ENCODE peak calls at places on chromosome 16, in five cellular contexts. D is CD8-positive, alpha-beta T cell; G is nephron progenitor cell; E is Peyer's patch; F is progenitor cell of endocrine pancreas. U is an unnamed sample.

GRCh38 chr16:27033281-27033680 is 33.4 kb upstream of the C16orf82 start:
- DNase-seq in E (no peak), F (no peak), D (no peak), G (no peak), U (no peak)

GRCh38 chr16:648071-648785 is 937 bp upstream of the WDR90 start:
- DNase-seq in G (no peak), F (no peak), E (peak), D (no peak), U (no peak)

GRCh38 chr16:17345043-17345442 is 125.7 kb downstream of the XYLT1 start:
- DNase-seq in F (no peak), G (no peak), E (no peak), D (no peak), U (no peak)

GRCh38 chr16:1159325-1159972 is 6.5 kb downstream of the CACNA1H start:
- DNase-seq in D (no peak), F (no peak), E (no peak), G (peak), U (no peak)

GRCh38 chr16:88433632-88434352 is 19.3 kb upstream of the ZFPM1 start:
- DNase-seq in G (no peak), D (no peak), F (no peak), E (no peak), U (no peak)

GRCh38 chr16:33877-34707 is 19.3 kb downstream of the POLR3K start:
- DNase-seq in D (no peak), F (no peak), G (no peak), E (no peak), U (no peak)

GRCh38 chr16:349211-349610 is 3.3 kb downstream of the AXIN1 start:
- DNase-seq in G (no peak), F (no peak), E (no peak), D (no peak), U (no peak)

GRCh38 chr16:31223044-31223443 is 6.1 kb upstream of the PYDC1 start:
- DNase-seq in F (no peak), E (no peak), G (no peak), D (no peak), U (no peak)

GRCh38 chr16:80081851-80082250 is 458.9 kb upstream of the DYNLRB2 start:
- DNase-seq in D (no peak), E (no peak), F (no peak), G (no peak), U (no peak)

GRCh38 chr16:81485824-81486554 is 41.4 kb downstream of the CMIP start:
- DNase-seq in E (no peak), F (no peak), D (no peak), G (no peak), U (no peak)

GRCh38 chr16:19377864-19378263 is 39.8 kb upstream of the TMC5 start:
- DNase-seq in F (no peak), D (no peak), G (no peak), E (no peak), U (no peak)

GRCh38 chr16:14399397-14400284 is 230.4 kb downstream of the PARN start:
- DNase-seq in F (no peak), G (peak), D (no peak), E (no peak), U (no peak)

GRCh38 chr16:48194828-48195566 is 39.2 kb upstream of the ABCC12 start:
- DNase-seq in E (no peak), G (no peak), D (no peak), F (no peak), U (no peak)

GRCh38 chr16:13095061-13095460 is 193.7 kb downstream of the SHISA9 start:
- DNase-seq in E (no peak), D (no peak), G (no peak), F (no peak), U (no peak)

GRCh38 chr16:88540346-88540977 is 29.7 kb upstream of the ZC3H18 start:
- DNase-seq in G (no peak), F (no peak), E (no peak), D (no peak), U (no peak)

GRCh38 chr16:16861546-16861945 is 482.6 kb downstream of the NPIPA7 start:
- DNase-seq in G (peak), F (peak), E (peak), D (peak), U (peak)

GRCh38 chr16:74700206-74701040 is at the start of gene MLKL:
- DNase-seq in D (peak), E (peak), G (no peak), F (no peak), U (no peak)

GRCh38 chr16:69535123-69536050 is 30.4 kb upstream of the NFAT5 start:
- DNase-seq in E (no peak), D (no peak), F (no peak), G (no peak), U (no peak)

GRCh38 chr16:19432429-19432828 is 14.7 kb downstream of the TMC5 start:
- DNase-seq in F (no peak), E (no peak), G (no peak), D (no peak), U (no peak)

GRCh38 chr16:11255737-11256656 is at the start of gene SOCS1:
- DNase-seq in E (peak), G (peak), F (peak), D (peak), U (peak)

GRCh38 chr16:57801856-57802634 is at the start of gene KIFC3:
- DNase-seq in F (peak), E (peak), D (peak), G (peak), U (peak)

GRCh38 chr16:57045694-57046381 is 46.5 kb upstream of the CPNE2 start:
- DNase-seq in D (peak), G (peak), E (peak), F (peak), U (peak)

GRCh38 chr16:82649766-82650165 is 23.0 kb downstream of the CDH13 start:
- DNase-seq in F (no peak), D (no peak), G (no peak), E (no peak), U (no peak)

GRCh38 chr16:88469615-88470395 is 16.7 kb downstream of the ZFPM1 start:
- DNase-seq in D (no peak), G (no peak), F (no peak), E (peak), U (no peak)

GRCh38 chr16:30961384-30961783 is 3.8 kb downstream of the SETD1A start:
- DNase-seq in D (no peak), E (no peak), G (no peak), F (no peak), U (no peak)

GRCh38 chr16:89700649-89701424 is 668 bp downstream of the SPATA2L start:
- DNase-seq in G (peak), F (no peak), D (peak), E (peak), U (no peak)

GRCh38 chr16:20774703-20775362 is 11.0 kb downstream of the ACSM3 start:
- DNase-seq in E (peak), D (peak), F (peak), G (peak), U (peak)

GRCh38 chr16:46830417-46830901 is 521 bp downstream of the C16orf87 start:
- DNase-seq in G (no peak), E (peak), D (peak), F (no peak), U (no peak)

GRCh38 chr16:57422026-57422944 is 17.7 kb downstream of the CCL17 start:
- DNase-seq in F (no peak), D (no peak), E (no peak), G (peak), U (peak)

GRCh38 chr16:55515110-55515509 is 6.2 kb downstream of the LPCAT2 start:
- DNase-seq in G (no peak), E (no peak), F (no peak), D (no peak), U (no peak)

GRCh38 chr16:56362057-56362655 is 63.2 kb downstream of the AMFR start:
- DNase-seq in F (no peak), E (no peak), D (no peak), G (no peak), U (no peak)

GRCh38 chr16:68298907-68299515 is 11.7 kb downstream of the SLC7A6OS start:
- DNase-seq in E (no peak), G (no peak), F (no peak), D (no peak), U (no peak)

GRCh38 chr16:56294599-56294998 is 103.3 kb downstream of the GNAO1 start:
- DNase-seq in F (no peak), E (no peak), G (no peak), D (no peak), U (no peak)

GRCh38 chr16:68778551-68779231 is 41.6 kb downstream of the CDH1 start:
- DNase-seq in G (no peak), F (no peak), E (no peak), D (no peak), U (no peak)

GRCh38 chr16:82082543-82083244 is 47.6 kb downstream of the HSD17B2 start:
- DNase-seq in D (no peak), E (no peak), G (no peak), F (no peak), U (no peak)

GRCh38 chr16:49639739-49640388 is 216.0 kb downstream of the ZNF423 start:
- DNase-seq in E (no peak), F (no peak), G (peak), D (no peak), U (peak)

GRCh38 chr16:66274335-66275110 is 92.0 kb upstream of the CDH5 start:
- DNase-seq in G (no peak), D (no peak), F (no peak), E (no peak), U (no peak)
- TF ChIP-seq CTCF in G (no peak), D (no peak), F (no peak), E (no peak), U (peak)

GRCh38 chr16:87057291-87057881 is 259.8 kb downstream of the C16orf95 start:
- DNase-seq in E (no peak), F (no peak), D (no peak), G (no peak), U (no peak)
- TF ChIP-seq CTCF in E (no peak), F (no peak), D (no peak), G (peak), U (no peak)

DNA sequence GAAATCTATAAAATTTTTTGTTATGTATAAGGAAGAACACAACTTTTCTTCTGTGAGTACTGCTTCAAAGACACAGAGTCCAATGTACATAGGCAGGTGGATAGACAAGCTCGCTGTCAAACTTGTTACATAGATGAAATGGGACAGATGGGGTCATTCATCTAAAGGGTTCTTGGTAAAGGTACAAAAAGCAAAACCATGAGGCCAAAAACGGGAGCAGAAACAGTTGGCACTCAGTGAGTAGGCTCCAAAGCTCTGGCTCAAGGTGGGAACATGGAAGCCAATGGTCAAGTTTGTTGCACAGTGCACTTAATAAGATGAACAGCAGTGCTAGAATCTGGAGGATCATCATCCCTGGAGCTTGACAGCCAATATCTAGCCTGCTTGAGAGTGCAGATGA is 979.0 kb upstream of the EEF2KMT start:
- DNase-seq in E (no peak), G (no peak), D (no peak), F (no peak), U (no peak)
- TF ChIP-seq CTCF in E (no peak), G (no peak), D (no peak), F (no peak), U (no peak)

DNA sequence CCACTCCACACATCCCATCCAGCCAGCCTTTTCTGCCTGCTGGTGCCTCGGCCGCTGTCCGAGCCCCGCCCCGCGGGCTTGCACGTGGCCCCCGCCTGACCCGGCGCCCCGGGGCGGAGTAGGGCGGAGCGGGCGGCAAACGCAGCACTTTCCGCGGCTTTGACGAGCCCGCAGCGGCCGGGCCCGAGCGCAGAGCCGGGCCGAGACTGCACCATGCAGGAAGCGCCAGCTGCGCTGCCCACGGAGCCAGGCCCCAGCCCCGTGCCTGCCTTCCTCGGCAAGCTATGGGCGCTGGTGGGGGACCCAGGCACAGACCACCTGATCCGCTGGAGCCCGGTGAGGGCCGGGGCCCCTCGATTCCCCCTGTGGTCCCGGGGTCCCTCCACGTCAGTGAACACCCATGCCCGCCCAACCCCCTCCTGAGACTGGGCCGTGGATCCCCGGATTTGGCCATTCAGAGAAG is at the start of gene HSF4:
- DNase-seq in D (no peak), G (no peak), E (no peak), F (no peak), U (no peak)
- TF ChIP-seq CTCF in D (no peak), G (no peak), E (no peak), F (no peak), U (no peak)

GRCh38 chr16:86240716-86241363 is 269.5 kb upstream of the FOXF1 start:
- DNase-seq in D (no peak), F (no peak), G (no peak), E (peak), U (no peak)

GRCh38 chr16:86243571-86244154 is 266.7 kb upstream of the FOXF1 start:
- DNase-seq in D (no peak), E (peak), G (no peak), F (no peak), U (no peak)

GRCh38 chr16:86243123-86243473 is 267.2 kb upstream of the FOXF1 start:
- DNase-seq in G (no peak), E (peak), F (no peak), D (no peak), U (no peak)

GRCh38 chr16:86242244-86243122 is 267.8 kb upstream of the FOXF1 start:
- DNase-seq in D (no peak), G (no peak), E (peak), F (no peak), U (no peak)

DNA sequence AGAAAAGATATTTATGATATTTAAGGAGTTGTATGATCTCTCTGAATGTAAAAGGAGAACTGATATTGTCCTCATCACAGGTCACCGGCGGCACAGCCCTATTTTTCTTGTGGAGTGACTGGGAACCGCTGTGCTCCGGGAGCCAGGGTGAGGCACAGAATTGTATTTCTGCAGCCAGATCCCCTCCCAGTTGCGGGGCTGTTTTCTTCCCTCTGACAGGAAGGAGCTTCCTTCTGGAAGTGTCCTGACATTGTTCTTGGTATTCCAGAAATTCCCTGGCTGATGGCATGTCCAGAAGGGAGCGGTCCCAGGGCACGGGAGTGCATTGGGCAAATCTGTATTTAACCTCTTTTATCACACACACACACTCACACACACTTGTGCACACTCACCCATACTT is 268.6 kb upstream of the FOXF1 start:
- DNase-seq in E (peak), F (no peak), G (no peak), D (no peak), U (no peak)
- TF ChIP-seq CTCF in E (no peak), F (no peak), G (no peak), D (no peak), U (no peak)

GRCh38 chr16:67101301-67101675 is 8.5 kb upstream of the PHAF1 start:
- DNase-seq in F (no peak), D (no peak), G (no peak), E (no peak), U (no peak)
- TF ChIP-seq CTCF in F (no peak), D (no peak), G (no peak), E (no peak), U (no peak)

GRCh38 chr16:2326191-2326590 is 14.3 kb downstream of the ABCA3 start:
- DNase-seq in G (no peak), D (no peak), F (no peak), E (no peak), U (no peak)
- TF ChIP-seq CTCF in G (no peak), D (no peak), F (no peak), E (no peak), U (no peak)

U was measured in neural crest cell.